ENCODE peak calls at places on chromosomes 11 and 22, in four cellular contexts. One of them, this sample, is unnamed.

GRCh38 chr11:73174495-73174791 is 32.3 kb upstream of the FCHSD2 start:
- DNase-seq in NCI-H82: no peak
- DNase-seq in transverse colon: no peak
- DNase-seq in brain microvascular endothelial cell: no peak
- DNase-seq in this sample: no peak

GRCh38 chr11:128409476-128409875 is 177.9 kb downstream of the ETS1 start:
- DNase-seq in NCI-H82: no peak
- DNase-seq in transverse colon: no peak
- DNase-seq in brain microvascular endothelial cell: peak; percentile 88
- DNase-seq in this sample: no peak

GRCh38 chr11:122755409-122755808 is 82.9 kb upstream of the CRTAM start:
- DNase-seq in NCI-H82: no peak
- DNase-seq in transverse colon: no peak
- DNase-seq in brain microvascular endothelial cell: no peak
- DNase-seq in this sample: no peak

GRCh38 chr22:29016067-29016938 is 45.3 kb downstream of the C22orf31 start:
- DNase-seq in NCI-H82: no peak
- DNase-seq in transverse colon: no peak
- DNase-seq in brain microvascular endothelial cell: no peak
- DNase-seq in this sample: no peak

GRCh38 chr11:13338437-13339069 is 61.0 kb downstream of the BMAL1 start:
- DNase-seq in NCI-H82: no peak
- DNase-seq in transverse colon: no peak
- DNase-seq in brain microvascular endothelial cell: peak; percentile 51
- DNase-seq in this sample: no peak

GRCh38 chr11:114229062-114229450 is 67.1 kb upstream of the NNMT start:
- DNase-seq in NCI-H82: peak; percentile 92
- DNase-seq in transverse colon: no peak
- DNase-seq in brain microvascular endothelial cell: no peak
- DNase-seq in this sample: no peak

GRCh38 chr11:67111261-67111660 is 7.8 kb upstream of the KDM2A start:
- DNase-seq in NCI-H82: no peak
- DNase-seq in transverse colon: no peak
- DNase-seq in brain microvascular endothelial cell: no peak
- DNase-seq in this sample: no peak

GRCh38 chr22:43441216-43441615 is 29.4 kb downstream of the MPPED1 start:
- DNase-seq in NCI-H82: no peak
- DNase-seq in transverse colon: no peak
- DNase-seq in brain microvascular endothelial cell: no peak
- DNase-seq in this sample: peak; percentile 47

GRCh38 chr11:13120691-13121090 is 111.6 kb downstream of the RASSF10 start:
- DNase-seq in NCI-H82: no peak
- DNase-seq in transverse colon: no peak
- DNase-seq in brain microvascular endothelial cell: peak; percentile 15
- DNase-seq in this sample: no peak

This sample was measured in posterior vena cava.